ENCODE peak calls at places on chromosomes 2 and 18, in five cellular contexts. One of them, this sample, is unnamed.

GRCh38 chr2:200966770-200967169 is 3.3 kb upstream of the ORC2 start:
- DNase-seq in AG04450: peak; percentile 23
- DNase-seq in GM20000: peak; percentile 21
- DNase-seq in RWPE1: peak; percentile 75
- DNase-seq in mammary epithelial cell: peak; percentile 80
- DNase-seq in this sample: peak; percentile 70

GRCh38 chr2:211611061-211611518 is 927.5 kb downstream of the ERBB4 start:
- DNase-seq in AG04450: no peak
- DNase-seq in GM20000: peak; percentile 16
- DNase-seq in RWPE1: no peak
- DNase-seq in mammary epithelial cell: peak; percentile 1
- DNase-seq in this sample: peak; percentile 28

GRCh38 chr18:48607049-48607984 is 68.5 kb downstream of the CTIF start:
- DNase-seq in AG04450: peak; percentile 80
- DNase-seq in GM20000: no peak
- DNase-seq in RWPE1: no peak
- DNase-seq in mammary epithelial cell: peak; percentile 52
- DNase-seq in this sample: no peak

GRCh38 chr2:129113776-129114175 is 795.1 kb upstream of the HS6ST1 start:
- DNase-seq in AG04450: no peak
- DNase-seq in GM20000: no peak
- DNase-seq in RWPE1: no peak
- DNase-seq in mammary epithelial cell: no peak
- DNase-seq in this sample: peak; percentile 46

GRCh38 chr2:23009545-23010149 is 375.3 kb upstream of the KLHL29 start:
- DNase-seq in AG04450: no peak
- DNase-seq in GM20000: no peak
- DNase-seq in RWPE1: no peak
- DNase-seq in mammary epithelial cell: no peak
- DNase-seq in this sample: no peak

GRCh38 chr2:71678874-71679273 is 225.5 kb downstream of the DYSF start:
- DNase-seq in AG04450: no peak
- DNase-seq in GM20000: no peak
- DNase-seq in RWPE1: no peak
- DNase-seq in mammary epithelial cell: no peak
- DNase-seq in this sample: no peak

GRCh38 chr2:28163627-28164279 is 228.9 kb upstream of the FOSL2 start:
- DNase-seq in AG04450: no peak
- DNase-seq in GM20000: no peak
- DNase-seq in RWPE1: no peak
- DNase-seq in mammary epithelial cell: no peak
- DNase-seq in this sample: no peak

GRCh38 chr2:70458661-70459060 is 95.0 kb downstream of the TGFA start:
- DNase-seq in AG04450: no peak
- DNase-seq in GM20000: no peak
- DNase-seq in RWPE1: no peak
- DNase-seq in mammary epithelial cell: no peak
- DNase-seq in this sample: no peak

GRCh38 chr18:49164738-49165137 is 214.0 kb upstream of the SMAD7 start:
- DNase-seq in AG04450: no peak
- DNase-seq in GM20000: no peak
- DNase-seq in RWPE1: no peak
- DNase-seq in mammary epithelial cell: no peak
- DNase-seq in this sample: no peak

GRCh38 chr2:8531481-8531880 is 150.4 kb upstream of the ID2 start:
- DNase-seq in AG04450: no peak
- DNase-seq in GM20000: no peak
- DNase-seq in RWPE1: no peak
- DNase-seq in mammary epithelial cell: no peak
- DNase-seq in this sample: no peak

GRCh38 chr2:120985174-120985996 is 249.7 kb downstream of the GLI2 start:
- DNase-seq in AG04450: no peak
- DNase-seq in GM20000: no peak
- DNase-seq in RWPE1: no peak
- DNase-seq in mammary epithelial cell: no peak
- DNase-seq in this sample: no peak

GRCh38 chr18:3380384-3380961 is 69.5 kb upstream of the TGIF1 start:
- DNase-seq in AG04450: no peak
- DNase-seq in GM20000: no peak
- DNase-seq in RWPE1: peak; percentile 79
- DNase-seq in mammary epithelial cell: peak; percentile 82
- DNase-seq in this sample: no peak

GRCh38 chr2:19864369-19864768 is 37.4 kb downstream of the TTC32 start:
- DNase-seq in AG04450: no peak
- DNase-seq in GM20000: no peak
- DNase-seq in RWPE1: no peak
- DNase-seq in mammary epithelial cell: no peak
- DNase-seq in this sample: peak; percentile 18

GRCh38 chr2:129779783-129780182 is 199.7 kb upstream of the RAB6C start:
- DNase-seq in AG04450: no peak
- DNase-seq in GM20000: no peak
- DNase-seq in RWPE1: no peak
- DNase-seq in mammary epithelial cell: no peak
- DNase-seq in this sample: no peak

GRCh38 chr2:10422251-10422650 is 25.9 kb downstream of the ODC1 start:
- DNase-seq in AG04450: no peak
- DNase-seq in GM20000: no peak
- DNase-seq in RWPE1: no peak
- DNase-seq in mammary epithelial cell: no peak
- DNase-seq in this sample: no peak

GRCh38 chr18:27652480-27653121 is 467.5 kb upstream of the CHST9 start:
- DNase-seq in AG04450: no peak
- DNase-seq in GM20000: no peak
- DNase-seq in RWPE1: no peak
- DNase-seq in mammary epithelial cell: peak; percentile 42
- DNase-seq in this sample: peak; percentile 54

GRCh38 chr18:3653859-3654441 is 204.0 kb downstream of the TGIF1 start:
- DNase-seq in AG04450: no peak
- DNase-seq in GM20000: no peak
- DNase-seq in RWPE1: no peak
- DNase-seq in mammary epithelial cell: no peak
- DNase-seq in this sample: no peak

GRCh38 chr18:73735836-73736235 is 411.8 kb downstream of the FBXO15 start:
- DNase-seq in AG04450: no peak
- DNase-seq in GM20000: no peak
- DNase-seq in RWPE1: no peak
- DNase-seq in mammary epithelial cell: no peak
- DNase-seq in this sample: no peak

GRCh38 chr2:128408349-128409305 is 90.0 kb upstream of the HS6ST1 start:
- DNase-seq in AG04450: peak; percentile 39
- DNase-seq in GM20000: no peak
- DNase-seq in RWPE1: peak; percentile 21
- DNase-seq in mammary epithelial cell: peak; percentile 51
- DNase-seq in this sample: no peak

GRCh38 chr18:59624384-59624760 is 72.9 kb downstream of the CCBE1 start:
- DNase-seq in AG04450: no peak
- DNase-seq in GM20000: no peak
- DNase-seq in RWPE1: no peak
- DNase-seq in mammary epithelial cell: no peak
- DNase-seq in this sample: no peak

GRCh38 chr2:179562330-179562885 is 297.8 kb upstream of the SESTD1 start:
- DNase-seq in AG04450: no peak
- DNase-seq in GM20000: no peak
- DNase-seq in RWPE1: no peak
- DNase-seq in mammary epithelial cell: no peak
- DNase-seq in this sample: no peak

GRCh38 chr2:79717364-79718007 is 204.6 kb downstream of the CTNNA2 start:
- DNase-seq in AG04450: peak; percentile 63
- DNase-seq in GM20000: no peak
- DNase-seq in RWPE1: peak; percentile 10
- DNase-seq in mammary epithelial cell: no peak
- DNase-seq in this sample: no peak

GRCh38 chr2:217220228-217221013 is 360.6 kb upstream of the TNP1 start:
- DNase-seq in AG04450: no peak
- DNase-seq in GM20000: no peak
- DNase-seq in RWPE1: no peak
- DNase-seq in mammary epithelial cell: no peak
- DNase-seq in this sample: peak; percentile 47

GRCh38 chr2:65367517-65367916 is 64.9 kb downstream of the SPRED2 start:
- DNase-seq in AG04450: peak; percentile 89
- DNase-seq in GM20000: no peak
- DNase-seq in RWPE1: peak; percentile 84
- DNase-seq in mammary epithelial cell: peak; percentile 98
- DNase-seq in this sample: no peak

GRCh38 chr2:149597050-149598013 is 9.8 kb upstream of the MMADHC start:
- DNase-seq in AG04450: peak; percentile 84
- DNase-seq in GM20000: peak; percentile 63
- DNase-seq in RWPE1: peak; percentile 73
- DNase-seq in mammary epithelial cell: peak; percentile 82
- DNase-seq in this sample: peak; percentile 87

GRCh38 chr2:137729305-137729704 is 235.0 kb upstream of the HNMT start:
- DNase-seq in AG04450: no peak
- DNase-seq in GM20000: no peak
- DNase-seq in RWPE1: no peak
- DNase-seq in mammary epithelial cell: no peak
- DNase-seq in this sample: no peak

GRCh38 chr2:43000242-43001054 is 208.1 kb upstream of the HAAO start:
- DNase-seq in AG04450: no peak
- DNase-seq in GM20000: peak; percentile 49
- DNase-seq in RWPE1: no peak
- DNase-seq in mammary epithelial cell: no peak
- DNase-seq in this sample: peak; percentile 50

GRCh38 chr2:121530210-121530562 is 494 bp upstream of the RNU4ATAC start:
- DNase-seq in AG04450: peak; percentile 24
- DNase-seq in GM20000: peak; percentile 79
- DNase-seq in RWPE1: peak; percentile 68
- DNase-seq in mammary epithelial cell: peak; percentile 81
- DNase-seq in this sample: peak; percentile 85

GRCh38 chr18:31438402-31438801 is 9.1 kb upstream of the DSG3 start:
- DNase-seq in AG04450: no peak
- DNase-seq in GM20000: peak; percentile 9
- DNase-seq in RWPE1: no peak
- DNase-seq in mammary epithelial cell: no peak
- DNase-seq in this sample: peak; percentile 61

GRCh38 chr2:99485411-99485810 is 4.4 kb downstream of the REV1 start:
- DNase-seq in AG04450: no peak
- DNase-seq in GM20000: no peak
- DNase-seq in RWPE1: no peak
- DNase-seq in mammary epithelial cell: peak; percentile 25
- DNase-seq in this sample: no peak

GRCh38 chr2:41405429-41405828 is 642.4 kb upstream of the PKDCC start:
- DNase-seq in AG04450: no peak
- DNase-seq in GM20000: no peak
- DNase-seq in RWPE1: no peak
- DNase-seq in mammary epithelial cell: no peak
- DNase-seq in this sample: no peak

GRCh38 chr2:72147303-72147970 is at the start of gene CYP26B1:
- DNase-seq in AG04450: no peak
- DNase-seq in GM20000: peak; percentile 47
- DNase-seq in RWPE1: no peak
- DNase-seq in mammary epithelial cell: no peak
- DNase-seq in this sample: no peak

GRCh38 chr2:26384183-26384582 is 17.5 kb upstream of the DRC1 start:
- DNase-seq in AG04450: no peak
- DNase-seq in GM20000: no peak
- DNase-seq in RWPE1: peak; percentile 31
- DNase-seq in mammary epithelial cell: peak; percentile 11
- DNase-seq in this sample: no peak

GRCh38 chr18:46832856-46833255 is 76.0 kb upstream of the ST8SIA5 start:
- DNase-seq in AG04450: no peak
- DNase-seq in GM20000: no peak
- DNase-seq in RWPE1: no peak
- DNase-seq in mammary epithelial cell: no peak
- DNase-seq in this sample: no peak

GRCh38 chr18:46833899-46834298 is 77.0 kb upstream of the ST8SIA5 start:
- DNase-seq in AG04450: no peak
- DNase-seq in GM20000: no peak
- DNase-seq in RWPE1: no peak
- DNase-seq in mammary epithelial cell: no peak
- DNase-seq in this sample: no peak

GRCh38 chr18:46830633-46831032 is 73.8 kb upstream of the ST8SIA5 start:
- DNase-seq in AG04450: no peak
- DNase-seq in GM20000: no peak
- DNase-seq in RWPE1: no peak
- DNase-seq in mammary epithelial cell: no peak
- DNase-seq in this sample: no peak

GRCh38 chr18:46831434-46831833 is 74.6 kb upstream of the ST8SIA5 start:
- DNase-seq in AG04450: no peak
- DNase-seq in GM20000: no peak
- DNase-seq in RWPE1: no peak
- DNase-seq in mammary epithelial cell: no peak
- DNase-seq in this sample: no peak

GRCh38 chr18:46829947-46830346 is 73.1 kb upstream of the ST8SIA5 start:
- DNase-seq in AG04450: no peak
- DNase-seq in GM20000: no peak
- DNase-seq in RWPE1: no peak
- DNase-seq in mammary epithelial cell: no peak
- DNase-seq in this sample: no peak
- TF ChIP-seq CTCF in AG04450: no peak
- TF ChIP-seq CTCF in GM20000: no peak
- TF ChIP-seq CTCF in RWPE1: no peak
- TF ChIP-seq CTCF in mammary epithelial cell: peak; percentile 3
- TF ChIP-seq CTCF in this sample: no peak

GRCh38 chr2:239296020-239296932 is 104.5 kb downstream of the HDAC4 start:
- DNase-seq in AG04450: no peak
- DNase-seq in GM20000: no peak
- DNase-seq in RWPE1: no peak
- DNase-seq in mammary epithelial cell: no peak
- DNase-seq in this sample: no peak
- TF ChIP-seq CTCF in AG04450: no peak
- TF ChIP-seq CTCF in GM20000: no peak
- TF ChIP-seq CTCF in RWPE1: no peak
- TF ChIP-seq CTCF in mammary epithelial cell: no peak
- TF ChIP-seq CTCF in this sample: no peak

DNA sequence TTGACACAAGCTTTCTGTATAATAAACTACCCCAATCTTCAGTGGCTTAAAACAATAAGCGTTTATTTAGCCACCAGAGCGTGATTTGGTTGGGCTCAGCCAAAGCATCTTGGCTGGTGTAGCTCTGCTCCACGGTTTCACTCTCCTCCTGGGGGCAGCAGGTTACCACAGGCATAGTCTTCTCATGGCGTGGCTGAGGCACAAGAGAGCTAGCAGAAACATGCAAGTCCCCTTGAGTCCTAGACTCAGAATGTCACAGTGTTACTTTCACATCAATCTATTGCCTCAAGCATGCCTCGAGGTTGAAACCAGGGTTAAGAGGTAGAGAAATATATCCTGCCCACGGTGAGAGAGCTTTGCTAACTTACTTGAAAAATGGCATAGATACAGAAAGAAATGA is 19.9 kb upstream of the SLC9A2 start:
- DNase-seq in AG04450: no peak
- DNase-seq in GM20000: no peak
- DNase-seq in RWPE1: no peak
- DNase-seq in mammary epithelial cell: no peak
- DNase-seq in this sample: peak; percentile 59
- TF ChIP-seq CTCF in AG04450: no peak
- TF ChIP-seq CTCF in GM20000: no peak
- TF ChIP-seq CTCF in RWPE1: no peak
- TF ChIP-seq CTCF in mammary epithelial cell: peak; percentile 40
- TF ChIP-seq CTCF in this sample: no peak

DNA sequence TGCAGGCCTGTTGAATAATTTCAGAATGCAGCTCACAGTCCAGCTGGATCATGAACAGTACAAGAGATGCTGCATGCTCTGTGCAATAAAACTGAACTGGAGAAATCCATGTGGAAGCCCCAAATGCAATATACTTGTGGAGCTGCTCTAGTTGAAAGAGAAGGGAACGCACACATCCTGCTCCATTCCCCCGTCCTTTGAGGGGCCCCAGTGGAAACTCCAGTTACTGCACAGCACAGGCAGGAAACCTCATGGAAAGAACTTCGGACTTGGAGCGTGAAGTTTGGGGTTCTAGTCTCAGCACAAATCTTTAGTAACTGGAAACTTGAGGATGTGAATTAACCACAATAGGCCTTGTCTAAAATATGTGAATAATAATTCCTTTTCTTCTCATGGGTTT is 73.2 kb downstream of the PLA2R1 start:
- DNase-seq in AG04450: no peak
- DNase-seq in GM20000: no peak
- DNase-seq in RWPE1: no peak
- DNase-seq in mammary epithelial cell: no peak
- DNase-seq in this sample: no peak
- TF ChIP-seq CTCF in AG04450: peak; percentile 9
- TF ChIP-seq CTCF in GM20000: no peak
- TF ChIP-seq CTCF in RWPE1: no peak
- TF ChIP-seq CTCF in mammary epithelial cell: no peak
- TF ChIP-seq CTCF in this sample: no peak

This sample was measured in GM12865.